ENCODE peak calls at places on chromosomes 7 and 10, in eight cellular contexts. One of them, this sample, is unnamed. For H3K36me3, the result is how much of the 10 kb centered on the place peaks cover.

GRCh38 chr10:114073787-114074186 is 30.1 kb downstream of the ADRB1 start:
- DNase-seq in left ventricle myocardium inferior: no peak
- DNase-seq in endothelial cell of umbilical vein: no peak
- DNase-seq in uterus: no peak
- DNase-seq in CD8-positive, alpha-beta T cell: peak
- DNase-seq in K562: no peak
- DNase-seq in fibroblast of lung: no peak
- DNase-seq in GM12878: no peak
- DNase-seq in this sample: no peak

GRCh38 chr10:132399117-132400035 is 2.4 kb downstream of the PWWP2B start:
- DNase-seq in left ventricle myocardium inferior: peak
- DNase-seq in GM12878: no peak
- DNase-seq in CD8-positive, alpha-beta T cell: no peak
- DNase-seq in endothelial cell of umbilical vein: no peak
- DNase-seq in uterus: peak
- DNase-seq in K562: no peak
- DNase-seq in fibroblast of lung: no peak
- DNase-seq in this sample: no peak

GRCh38 chr7:105336009-105336408 is 52.7 kb downstream of the SRPK2 start:
- DNase-seq in GM12878: no peak
- DNase-seq in uterus: no peak
- DNase-seq in K562: no peak
- DNase-seq in left ventricle myocardium inferior: no peak
- DNase-seq in endothelial cell of umbilical vein: peak
- DNase-seq in CD8-positive, alpha-beta T cell: no peak
- DNase-seq in fibroblast of lung: no peak
- DNase-seq in this sample: no peak

GRCh38 chr7:137716061-137716460 is 130.7 kb downstream of the DGKI start:
- DNase-seq in left ventricle myocardium inferior: no peak
- DNase-seq in uterus: no peak
- DNase-seq in GM12878: no peak
- DNase-seq in fibroblast of lung: no peak
- DNase-seq in endothelial cell of umbilical vein: no peak
- DNase-seq in CD8-positive, alpha-beta T cell: no peak
- DNase-seq in K562: no peak
- DNase-seq in this sample: no peak

GRCh38 chr10:21638681-21639080 is 104.6 kb downstream of the MLLT10 start:
- DNase-seq in left ventricle myocardium inferior: no peak
- DNase-seq in uterus: no peak
- DNase-seq in endothelial cell of umbilical vein: no peak
- DNase-seq in CD8-positive, alpha-beta T cell: no peak
- DNase-seq in fibroblast of lung: peak
- DNase-seq in K562: no peak
- DNase-seq in GM12878: no peak
- DNase-seq in this sample: no peak

GRCh38 chr10:96842896-96843723 is 11.0 kb downstream of the LCOR start:
- DNase-seq in uterus: no peak
- DNase-seq in fibroblast of lung: no peak
- DNase-seq in K562: no peak
- DNase-seq in GM12878: no peak
- DNase-seq in endothelial cell of umbilical vein: no peak
- DNase-seq in CD8-positive, alpha-beta T cell: no peak
- DNase-seq in left ventricle myocardium inferior: no peak
- DNase-seq in this sample: no peak

GRCh38 chr10:95246582-95247051 is 44.2 kb downstream of the PDLIM1 start:
- DNase-seq in CD8-positive, alpha-beta T cell: peak
- DNase-seq in left ventricle myocardium inferior: peak
- DNase-seq in K562: peak
- DNase-seq in uterus: peak
- DNase-seq in fibroblast of lung: peak
- DNase-seq in endothelial cell of umbilical vein: peak
- DNase-seq in GM12878: no peak
- DNase-seq in this sample: peak

GRCh38 chr10:100508691-100509150 is 10.9 kb downstream of the SEC31B start:
- DNase-seq in GM12878: no peak
- DNase-seq in uterus: no peak
- DNase-seq in CD8-positive, alpha-beta T cell: peak
- DNase-seq in endothelial cell of umbilical vein: peak
- DNase-seq in fibroblast of lung: peak
- DNase-seq in K562: peak
- DNase-seq in left ventricle myocardium inferior: no peak
- DNase-seq in this sample: peak

GRCh38 chr10:69766161-69766910 is 35.4 kb upstream of the COL13A1 start:
- DNase-seq in left ventricle myocardium inferior: peak
- DNase-seq in endothelial cell of umbilical vein: no peak
- DNase-seq in CD8-positive, alpha-beta T cell: no peak
- DNase-seq in GM12878: no peak
- DNase-seq in uterus: no peak
- DNase-seq in fibroblast of lung: no peak
- DNase-seq in K562: no peak
- DNase-seq in this sample: no peak

GRCh38 chr10:113945075-113945686 is 90.7 kb downstream of the NHLRC2 start:
- DNase-seq in CD8-positive, alpha-beta T cell: no peak
- DNase-seq in left ventricle myocardium inferior: no peak
- DNase-seq in fibroblast of lung: peak
- DNase-seq in uterus: no peak
- DNase-seq in K562: no peak
- DNase-seq in GM12878: no peak
- DNase-seq in endothelial cell of umbilical vein: peak
- DNase-seq in this sample: peak

GRCh38 chr7:30733691-30734090 is 18.2 kb upstream of the INMT start:
- DNase-seq in uterus: no peak
- DNase-seq in endothelial cell of umbilical vein: no peak
- DNase-seq in left ventricle myocardium inferior: no peak
- DNase-seq in GM12878: no peak
- DNase-seq in fibroblast of lung: no peak
- DNase-seq in CD8-positive, alpha-beta T cell: no peak
- DNase-seq in K562: no peak
- DNase-seq in this sample: no peak

GRCh38 chr7:42549866-42550485 is 313.0 kb upstream of the GLI3 start:
- DNase-seq in left ventricle myocardium inferior: no peak
- DNase-seq in fibroblast of lung: no peak
- DNase-seq in CD8-positive, alpha-beta T cell: no peak
- DNase-seq in uterus: no peak
- DNase-seq in K562: no peak
- DNase-seq in endothelial cell of umbilical vein: no peak
- DNase-seq in GM12878: no peak
- DNase-seq in this sample: no peak

GRCh38 chr10:500876-501275 is 188.6 kb downstream of the DIP2C start:
- DNase-seq in endothelial cell of umbilical vein: peak
- DNase-seq in K562: no peak
- DNase-seq in CD8-positive, alpha-beta T cell: no peak
- DNase-seq in fibroblast of lung: peak
- DNase-seq in GM12878: no peak
- DNase-seq in uterus: no peak
- DNase-seq in left ventricle myocardium inferior: no peak
- DNase-seq in this sample: no peak

GRCh38 chr10:20313665-20314064 is 497.4 kb downstream of the PLXDC2 start:
- DNase-seq in CD8-positive, alpha-beta T cell: no peak
- DNase-seq in left ventricle myocardium inferior: no peak
- DNase-seq in uterus: no peak
- DNase-seq in fibroblast of lung: no peak
- DNase-seq in K562: no peak
- DNase-seq in endothelial cell of umbilical vein: no peak
- DNase-seq in GM12878: no peak
- DNase-seq in this sample: no peak

GRCh38 chr10:45282061-45282460 is 33.3 kb downstream of the OR13A1 start:
- DNase-seq in left ventricle myocardium inferior: no peak
- DNase-seq in CD8-positive, alpha-beta T cell: no peak
- DNase-seq in GM12878: no peak
- DNase-seq in uterus: no peak
- DNase-seq in fibroblast of lung: no peak
- DNase-seq in endothelial cell of umbilical vein: no peak
- DNase-seq in K562: no peak
- DNase-seq in this sample: no peak

GRCh38 chr7:3294432-3295100 is 6.5 kb upstream of the SDK1 start:
- DNase-seq in left ventricle myocardium inferior: no peak
- DNase-seq in CD8-positive, alpha-beta T cell: no peak
- DNase-seq in K562: no peak
- DNase-seq in fibroblast of lung: no peak
- DNase-seq in endothelial cell of umbilical vein: no peak
- DNase-seq in uterus: no peak
- DNase-seq in GM12878: no peak
- DNase-seq in this sample: no peak

GRCh38 chr10:112000466-112000865 is 183.1 kb downstream of the GPAM start:
- DNase-seq in endothelial cell of umbilical vein: no peak
- DNase-seq in GM12878: no peak
- DNase-seq in left ventricle myocardium inferior: no peak
- DNase-seq in K562: no peak
- DNase-seq in fibroblast of lung: no peak
- DNase-seq in CD8-positive, alpha-beta T cell: no peak
- DNase-seq in uterus: peak
- DNase-seq in this sample: no peak

GRCh38 chr7:133265821-133266220 is 12.9 kb downstream of the EXOC4 start:
- DNase-seq in K562: no peak
- DNase-seq in CD8-positive, alpha-beta T cell: no peak
- DNase-seq in GM12878: no peak
- DNase-seq in left ventricle myocardium inferior: no peak
- DNase-seq in fibroblast of lung: peak
- DNase-seq in uterus: no peak
- DNase-seq in endothelial cell of umbilical vein: no peak
- DNase-seq in this sample: peak

DNA sequence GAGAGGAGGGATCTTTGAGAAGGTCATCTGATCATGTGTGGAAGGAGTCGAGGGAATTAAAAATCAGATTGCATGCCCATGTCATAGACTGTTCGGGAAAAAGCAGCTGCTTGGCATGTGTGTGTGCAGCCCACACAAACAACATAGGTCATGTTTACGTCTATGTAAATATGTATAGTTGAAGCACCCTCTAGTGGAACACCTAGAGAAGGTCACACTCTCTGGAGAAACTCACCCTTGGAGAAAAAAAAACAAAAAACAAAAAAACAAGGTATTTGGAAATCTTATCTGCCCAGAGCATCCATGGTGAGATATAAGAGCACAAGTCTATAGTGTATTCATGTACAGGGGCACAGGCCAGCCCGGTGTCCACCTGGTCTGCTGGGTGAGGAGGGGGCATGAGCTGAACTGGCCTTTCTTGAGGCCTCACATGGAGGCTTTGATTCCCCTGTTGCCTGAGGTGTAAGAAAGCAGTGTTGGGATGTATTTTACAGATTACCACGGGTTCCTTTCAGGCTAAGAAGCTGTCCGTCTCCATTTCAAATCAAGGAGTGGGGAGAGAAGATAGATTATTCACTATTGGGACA is 98.0 kb downstream of the NPY start:
- DNase-seq in uterus: no peak
- DNase-seq in fibroblast of lung: peak
- DNase-seq in CD8-positive, alpha-beta T cell: no peak
- DNase-seq in endothelial cell of umbilical vein: no peak
- DNase-seq in K562: peak
- DNase-seq in left ventricle myocardium inferior: no peak
- DNase-seq in GM12878: no peak
- DNase-seq in this sample: no peak
- TF ChIP-seq CTCF in uterus: no peak
- TF ChIP-seq CTCF in fibroblast of lung: no peak
- TF ChIP-seq CTCF in CD8-positive, alpha-beta T cell: no peak
- TF ChIP-seq CTCF in endothelial cell of umbilical vein: peak
- TF ChIP-seq CTCF in K562: peak
- TF ChIP-seq CTCF in left ventricle myocardium inferior: peak
- TF ChIP-seq CTCF in GM12878: peak
- TF ChIP-seq CTCF in this sample: peak

DNA sequence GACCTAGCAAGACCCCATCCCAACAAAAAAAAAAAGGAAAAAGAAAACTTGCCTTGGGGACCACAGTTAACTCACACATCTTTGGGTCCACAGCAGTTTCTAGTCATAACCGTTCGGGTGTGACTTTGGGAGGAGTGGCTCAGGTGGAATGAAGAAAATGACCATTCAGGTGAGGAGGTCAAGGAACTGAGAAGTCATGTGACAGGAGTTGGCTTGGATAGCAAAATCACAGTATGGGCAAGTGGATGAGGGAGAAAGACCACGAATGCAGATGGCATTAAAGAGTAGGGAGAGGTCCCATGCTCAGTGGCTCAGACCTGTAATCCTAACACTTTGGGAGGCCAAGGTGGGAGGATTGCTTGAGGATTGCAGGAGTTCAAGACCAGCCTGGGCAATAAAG is 17.1 kb upstream of the CNOT4 start:
- DNase-seq in uterus: no peak
- DNase-seq in fibroblast of lung: no peak
- DNase-seq in CD8-positive, alpha-beta T cell: no peak
- DNase-seq in left ventricle myocardium inferior: no peak
- DNase-seq in endothelial cell of umbilical vein: no peak
- DNase-seq in K562: no peak
- DNase-seq in GM12878: no peak
- DNase-seq in this sample: no peak
- H3K36me3 ChIP-seq in uterus: under half
- H3K36me3 ChIP-seq in fibroblast of lung: under half
- H3K36me3 ChIP-seq in CD8-positive, alpha-beta T cell: under half
- H3K36me3 ChIP-seq in left ventricle myocardium inferior: under half
- H3K36me3 ChIP-seq in endothelial cell of umbilical vein: under half
- H3K36me3 ChIP-seq in K562: under half
- H3K36me3 ChIP-seq in GM12878: under half
- H3K36me3 ChIP-seq in this sample: under half

GRCh38 chr10:59700709-59701108 is 8.9 kb downstream of the SLC16A9 start:
- DNase-seq in left ventricle myocardium inferior: no peak
- DNase-seq in K562: no peak
- DNase-seq in GM12878: no peak
- DNase-seq in uterus: no peak
- DNase-seq in CD8-positive, alpha-beta T cell: no peak
- DNase-seq in endothelial cell of umbilical vein: no peak
- DNase-seq in fibroblast of lung: no peak
- DNase-seq in this sample: no peak
- TF ChIP-seq CTCF in left ventricle myocardium inferior: no peak
- TF ChIP-seq CTCF in K562: peak
- TF ChIP-seq CTCF in GM12878: no peak
- TF ChIP-seq CTCF in uterus: no peak
- TF ChIP-seq CTCF in CD8-positive, alpha-beta T cell: no peak
- TF ChIP-seq CTCF in endothelial cell of umbilical vein: no peak
- TF ChIP-seq CTCF in fibroblast of lung: no peak
- TF ChIP-seq CTCF in this sample: no peak

GRCh38 chr7:95404316-95404715 is 8.1 kb upstream of the PON3 start:
- DNase-seq in GM12878: no peak
- DNase-seq in K562: no peak
- DNase-seq in fibroblast of lung: peak
- DNase-seq in left ventricle myocardium inferior: peak
- DNase-seq in uterus: no peak
- DNase-seq in endothelial cell of umbilical vein: no peak
- DNase-seq in CD8-positive, alpha-beta T cell: no peak
- DNase-seq in this sample: no peak

GRCh38 chr7:95405208-95405607 is 9.0 kb upstream of the PON3 start:
- DNase-seq in K562: no peak
- DNase-seq in endothelial cell of umbilical vein: no peak
- DNase-seq in uterus: no peak
- DNase-seq in GM12878: no peak
- DNase-seq in CD8-positive, alpha-beta T cell: no peak
- DNase-seq in left ventricle myocardium inferior: no peak
- DNase-seq in fibroblast of lung: no peak
- DNase-seq in this sample: no peak

GRCh38 chr7:95411036-95411435 is 14.9 kb upstream of the PON3 start:
- DNase-seq in left ventricle myocardium inferior: no peak
- DNase-seq in K562: no peak
- DNase-seq in GM12878: no peak
- DNase-seq in fibroblast of lung: peak
- DNase-seq in uterus: no peak
- DNase-seq in CD8-positive, alpha-beta T cell: no peak
- DNase-seq in endothelial cell of umbilical vein: no peak
- DNase-seq in this sample: peak

GRCh38 chr7:95405800-95406199 is 9.6 kb upstream of the PON3 start:
- DNase-seq in CD8-positive, alpha-beta T cell: no peak
- DNase-seq in uterus: no peak
- DNase-seq in left ventricle myocardium inferior: no peak
- DNase-seq in endothelial cell of umbilical vein: no peak
- DNase-seq in K562: no peak
- DNase-seq in GM12878: no peak
- DNase-seq in fibroblast of lung: no peak
- DNase-seq in this sample: no peak

GRCh38 chr7:95407751-95408150 is 11.6 kb upstream of the PON3 start:
- DNase-seq in left ventricle myocardium inferior: no peak
- DNase-seq in GM12878: no peak
- DNase-seq in fibroblast of lung: no peak
- DNase-seq in uterus: no peak
- DNase-seq in endothelial cell of umbilical vein: no peak
- DNase-seq in CD8-positive, alpha-beta T cell: no peak
- DNase-seq in K562: no peak
- DNase-seq in this sample: no peak
- H3K36me3 ChIP-seq in left ventricle myocardium inferior: half or more
- H3K36me3 ChIP-seq in GM12878: under half
- H3K36me3 ChIP-seq in fibroblast of lung: under half
- H3K36me3 ChIP-seq in uterus: under half
- H3K36me3 ChIP-seq in endothelial cell of umbilical vein: under half
- H3K36me3 ChIP-seq in CD8-positive, alpha-beta T cell: under half
- H3K36me3 ChIP-seq in K562: under half
- H3K36me3 ChIP-seq in this sample: under half